ENCODE peak calls at places on chromosomes 7 and 10, in six cellular contexts. N is NB4, O is GM12878, S is K562, I is HepG2, J is endothelial cell of umbilical vein. L is an unnamed sample.

GRCh38 chr7:1846331-1847065 is 176.4 kb downstream of the ELFN1 start:
- DNase-seq in N (peak; percentile 52), O (no peak), S (no peak), I (no peak), J (no peak), L (no peak)

GRCh38 chr7:75866497-75867389 is 12.1 kb upstream of the RHBDD2 start:
- DNase-seq in N (peak; percentile 86), O (no peak), S (peak; percentile 82), I (peak; percentile 70), J (peak; percentile 66), L (peak; percentile 86)

GRCh38 chr10:34565934-34566333 is 249.2 kb downstream of the PARD3 start:
- DNase-seq in N (no peak), O (no peak), S (no peak), I (no peak), J (no peak), L (no peak)

GRCh38 chr7:33421384-33421783 is 292.0 kb downstream of the BBS9 start:
- DNase-seq in N (no peak), O (no peak), S (no peak), I (no peak), J (peak; percentile 19), L (no peak)

GRCh38 chr7:89091550-89091949 is 296.0 kb upstream of the TEX47 start:
- DNase-seq in N (no peak), O (no peak), S (no peak), I (no peak), J (no peak), L (no peak)

GRCh38 chr7:114922151-114922651 is 307 bp downstream of the MDFIC start:
- DNase-seq in N (peak; percentile 35), O (no peak), S (no peak), I (no peak), J (peak; percentile 47), L (peak; percentile 68)

GRCh38 chr10:102501201-102502028 is 1.1 kb downstream of the ACTR1A start:
- DNase-seq in N (no peak), O (no peak), S (no peak), I (peak; percentile 20), J (no peak), L (no peak)

GRCh38 chr7:74290999-74291441 is 1.8 kb downstream of the CLIP2 start:
- DNase-seq in N (peak; percentile 53), O (no peak), S (no peak), I (no peak), J (no peak), L (no peak)

GRCh38 chr10:68327889-68328786 is 3.7 kb upstream of the HNRNPH3 start:
- DNase-seq in N (peak; percentile 88), O (no peak), S (no peak), I (peak; percentile 57), J (peak; percentile 28), L (peak; percentile 73)

GRCh38 chr10:44920252-44920651 is 9.1 kb downstream of the TMEM72 start:
- DNase-seq in N (no peak), O (no peak), S (no peak), I (no peak), J (no peak), L (no peak)

GRCh38 chr10:84117683-84118394 is 21.5 kb upstream of the GHITM start:
- DNase-seq in N (no peak), O (no peak), S (no peak), I (no peak), J (no peak), L (no peak)

GRCh38 chr10:110395350-110396283 is 90.9 kb upstream of the SMNDC1 start:
- DNase-seq in N (no peak), O (peak; percentile 91), S (no peak), I (peak; percentile 64), J (peak; percentile 99), L (peak; percentile 98)

GRCh38 chr7:93707249-93707648 is 132.7 kb upstream of the CALCR start:
- DNase-seq in N (no peak), O (no peak), S (no peak), I (no peak), J (no peak), L (no peak)

GRCh38 chr7:110677405-110677804 is 413.5 kb upstream of the LRRN3 start:
- DNase-seq in N (no peak), O (no peak), S (no peak), I (peak; percentile 93), J (no peak), L (peak; percentile 77)

GRCh38 chr10:1739751-1740150 is 2.4 kb upstream of the ADARB2 start:
- DNase-seq in N (no peak), O (no peak), S (no peak), I (no peak), J (no peak), L (no peak)

GRCh38 chr7:76514926-76515325 is 4.6 kb downstream of the UPK3B start:
- DNase-seq in N (peak; percentile 11), O (no peak), S (no peak), I (no peak), J (no peak), L (no peak)

GRCh38 chr7:26375604-26376207 is 84.0 kb downstream of the SNX10 start:
- DNase-seq in N (peak; percentile 66), O (no peak), S (no peak), I (no peak), J (peak; percentile 61), L (no peak)

DNA sequence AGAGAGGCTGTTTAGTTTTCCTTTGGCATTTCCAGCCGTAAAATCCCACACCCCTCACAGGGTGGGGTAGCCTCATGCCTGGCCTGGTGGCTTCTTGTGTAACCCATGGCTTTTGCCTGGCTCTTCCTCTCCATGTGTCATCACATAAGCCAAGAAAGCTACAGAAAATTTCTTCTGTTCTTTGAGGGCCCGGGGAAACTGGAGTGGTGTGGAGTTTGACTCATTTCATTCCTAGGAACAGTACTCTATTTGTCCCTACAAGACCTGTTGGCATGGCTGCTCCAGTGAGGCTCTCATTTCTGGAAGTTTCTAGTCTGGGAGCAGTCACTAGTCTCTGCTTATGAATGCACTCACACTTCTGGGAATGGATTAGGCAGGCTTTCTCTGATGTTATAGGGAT is 523.9 kb downstream of the SUGCT start:
- DNase-seq in N (no peak), O (no peak), S (no peak), I (no peak), J (no peak), L (no peak)
- TF ChIP-seq MYC in N (no peak), O (no peak), S (no peak), I (no peak), J (no peak), L (no peak)

GRCh38 chr10:100668001-100668400 is 77.4 kb upstream of the PAX2 start:
- DNase-seq in N (no peak), O (no peak), S (no peak), I (no peak), J (no peak), L (no peak)
- TF ChIP-seq MYC in N (no peak), O (no peak), S (no peak), I (no peak), J (no peak), L (no peak)

GRCh38 chr7:130732980-130733865 is 784 bp downstream of the KLF14 start:
- DNase-seq in N (peak; percentile 52), O (no peak), S (peak; percentile 77), I (no peak), J (no peak), L (peak; percentile 14)
- TF ChIP-seq MYC in N (no peak), O (no peak), S (no peak), I (no peak), J (no peak), L (no peak)

DNA sequence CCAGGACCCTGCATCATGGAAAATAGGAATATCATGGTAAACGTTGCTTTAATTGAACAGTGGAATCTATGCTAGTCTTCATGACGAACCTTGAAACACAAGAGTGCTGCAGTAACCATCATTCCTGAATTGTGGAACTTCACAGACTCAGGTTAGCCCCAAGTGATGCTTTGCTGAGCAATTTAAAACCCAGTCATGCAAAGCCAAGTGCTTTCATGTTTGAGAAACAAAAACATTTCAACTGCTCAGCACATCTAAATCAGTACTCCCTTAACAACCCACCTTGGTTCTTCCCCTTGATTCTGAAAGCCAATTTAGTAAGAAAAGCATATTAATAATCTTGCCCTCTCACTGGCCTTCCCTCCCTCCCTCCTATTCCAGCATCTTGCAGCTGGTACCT is 291.6 kb downstream of the KCNMA1 start:
- DNase-seq in N (no peak), O (no peak), S (no peak), I (no peak), J (no peak), L (no peak)
- TF ChIP-seq MYC in N (no peak), O (no peak), S (no peak), I (no peak), J (no peak), L (no peak)

GRCh38 chr7:80809545-80809944 is 109.3 kb downstream of the SEMA3C start:
- DNase-seq in N (no peak), O (no peak), S (no peak), I (no peak), J (no peak), L (no peak)

GRCh38 chr7:80804581-80804980 is 114.3 kb downstream of the SEMA3C start:
- DNase-seq in N (no peak), O (no peak), S (no peak), I (no peak), J (no peak), L (no peak)

GRCh38 chr7:80806653-80807052 is 112.2 kb downstream of the SEMA3C start:
- DNase-seq in N (no peak), O (no peak), S (no peak), I (no peak), J (no peak), L (no peak)

DNA sequence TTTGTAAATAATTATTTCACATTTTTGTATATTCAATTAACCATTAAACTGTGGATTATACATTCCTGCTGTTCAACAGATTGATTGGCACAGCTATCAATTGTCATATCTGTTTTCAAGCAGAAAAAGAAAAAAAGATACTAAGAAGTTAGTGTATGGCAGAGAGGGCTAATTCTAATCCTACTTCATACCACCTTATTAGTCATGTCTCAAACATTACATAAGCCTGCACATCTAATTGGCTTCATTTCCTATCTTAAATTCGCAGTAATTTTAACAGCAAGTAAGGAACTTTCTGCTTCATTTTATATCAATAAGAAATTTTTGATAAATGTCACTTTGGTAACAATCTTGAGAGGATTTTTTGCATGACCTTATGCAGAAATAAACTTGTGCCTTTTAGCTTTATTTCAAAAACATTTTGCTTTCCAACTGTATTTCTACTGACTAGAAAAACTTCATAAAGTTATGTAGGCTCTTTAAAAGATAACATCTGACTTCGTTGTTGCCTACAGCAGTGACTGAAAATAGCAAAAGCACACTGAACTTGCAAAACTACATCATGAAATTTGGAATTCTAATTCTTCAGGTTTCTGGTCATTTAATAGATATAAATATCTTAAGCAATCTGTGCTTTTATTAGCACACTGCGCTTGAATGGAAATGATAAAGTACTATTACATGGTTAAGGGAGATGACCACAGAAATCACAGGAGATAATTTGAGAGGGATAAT is 111.5 kb downstream of the SEMA3C start:
- DNase-seq in N (no peak), O (no peak), S (no peak), I (no peak), J (no peak), L (no peak)
- TF ChIP-seq MYC in N (no peak), O (no peak), S (no peak), I (no peak), J (no peak), L (no peak)

L was measured in A549.